ENCODE peak calls at places on chromosomes 3 and 15, in eight cellular contexts. C, L, H, O, S, Q, K and E are unnamed samples.

GRCh38 chr3:51269466-51269865 is 115.6 kb upstream of the MANF start:
- DNase-seq in Q (no peak), S (no peak), L (no peak), H (no peak), O (no peak), K (no peak), C (no peak), E (no peak)

GRCh38 chr3:195040773-195041520 is 230.0 kb downstream of the XXYLT1 start:
- DNase-seq in L (no peak), S (no peak), H (no peak), C (no peak), Q (no peak), K (no peak), O (no peak), E (no peak)

GRCh38 chr3:22759636-22760310 is 443.4 kb upstream of the UBE2E2 start:
- DNase-seq in K (no peak), Q (no peak), H (no peak), L (no peak), C (no peak), S (no peak), O (no peak), E (no peak)

GRCh38 chr3:112027839-112028238 is 6.7 kb upstream of the TMPRSS7 start:
- DNase-seq in O (no peak), L (peak), Q (no peak), K (no peak), C (no peak), H (no peak), S (no peak), E (no peak)

GRCh38 chr3:48034000-48034516 is 17.8 kb upstream of the MAP4 start:
- DNase-seq in L (no peak), O (no peak), K (no peak), S (no peak), Q (no peak), H (no peak), C (no peak), E (no peak)

GRCh38 chr3:27022096-27022761 is 347.0 kb downstream of the NEK10 start:
- DNase-seq in L (no peak), O (no peak), H (no peak), Q (no peak), K (no peak), C (no peak), S (no peak), E (no peak)

GRCh38 chr3:111594205-111594604 is 941 bp downstream of the ZBED2 start:
- DNase-seq in C (no peak), L (no peak), O (no peak), Q (no peak), H (no peak), S (no peak), K (no peak), E (no peak)

GRCh38 chr3:150755902-150756301 is 7.1 kb downstream of the SIAH2 start:
- DNase-seq in L (no peak), O (no peak), C (no peak), S (no peak), Q (no peak), K (no peak), H (no peak), E (no peak)

GRCh38 chr15:93037341-93038063 is 51.5 kb downstream of the RGMA start:
- DNase-seq in C (peak), O (no peak), L (peak), K (no peak), Q (no peak), H (no peak), S (peak), E (peak)

GRCh38 chr15:101148166-101148880 is 103.5 kb downstream of the CHSY1 start:
- DNase-seq in S (no peak), Q (no peak), K (no peak), H (no peak), L (no peak), C (no peak), O (no peak), E (no peak)

GRCh38 chr15:69735126-69735525 is 282.5 kb downstream of the RPLP1 start:
- DNase-seq in K (no peak), H (no peak), L (no peak), C (no peak), Q (no peak), S (no peak), O (no peak), E (no peak)

GRCh38 chr3:156553705-156554356 is 1.1 kb downstream of the SSR3 start:
- DNase-seq in Q (no peak), K (peak), O (no peak), H (no peak), C (no peak), L (no peak), S (no peak), E (no peak)

GRCh38 chr3:129560931-129561594 is 18.1 kb downstream of the H1-8 start:
- DNase-seq in H (peak), S (no peak), Q (peak), K (peak), L (peak), O (no peak), C (no peak), E (peak)

GRCh38 chr3:38006031-38006430 is 15.4 kb downstream of the VILL start:
- DNase-seq in O (no peak), Q (no peak), H (no peak), C (no peak), K (no peak), S (no peak), L (no peak), E (no peak)

GRCh38 chr15:31977812-31978662 is 52.3 kb upstream of the CHRNA7 start:
- DNase-seq in O (peak), K (peak), S (peak), Q (no peak), H (peak), C (peak), L (peak), E (peak)

GRCh38 chr15:82036461-82036860 is 9.4 kb downstream of the MEX3B start:
- DNase-seq in C (no peak), L (no peak), O (no peak), S (no peak), H (no peak), K (no peak), Q (no peak), E (no peak)

GRCh38 chr3:170330366-170330765 is 27.1 kb upstream of the SKIL start:
- DNase-seq in O (no peak), S (no peak), Q (no peak), K (no peak), C (no peak), L (no peak), H (no peak), E (no peak)

GRCh38 chr3:191366675-191367074 is 36.3 kb upstream of the UTS2B start:
- DNase-seq in H (no peak), C (no peak), O (no peak), Q (no peak), K (no peak), S (no peak), L (no peak), E (no peak)

GRCh38 chr3:126523745-126524428 is at the start of gene CHST13:
- DNase-seq in C (no peak), O (no peak), L (no peak), Q (no peak), S (peak), H (no peak), K (peak), E (peak)

GRCh38 chr15:33074942-33075341 is 119.6 kb downstream of the FMN1 start:
- DNase-seq in H (no peak), Q (no peak), K (no peak), S (no peak), C (no peak), O (no peak), L (no peak), E (no peak)

GRCh38 chr3:187610926-187611545 is 59.2 kb downstream of the SST start:
- DNase-seq in H (no peak), K (no peak), C (no peak), S (no peak), O (no peak), Q (no peak), L (no peak), E (no peak)

GRCh38 chr3:835096-835495 is 257.7 kb upstream of the CNTN6 start:
- DNase-seq in K (no peak), O (no peak), C (no peak), L (no peak), H (no peak), Q (no peak), S (no peak), E (no peak)

GRCh38 chr15:60804986-60805949 is 326.3 kb upstream of the ICE2 start:
- DNase-seq in Q (no peak), H (no peak), K (peak), C (no peak), L (peak), O (no peak), S (no peak), E (no peak)

GRCh38 chr15:89999676-90000174 is 1.4 kb upstream of the ZNF710 start:
- DNase-seq in H (no peak), Q (no peak), O (no peak), L (peak), K (no peak), S (no peak), C (no peak), E (peak)

GRCh38 chr15:93974804-93975481 is 256.4 kb upstream of the MCTP2 start:
- DNase-seq in S (peak), K (peak), Q (no peak), L (no peak), H (no peak), O (no peak), C (no peak), E (no peak)

GRCh38 chr15:22811640-22812039 is 25.2 kb downstream of the NIPA1 start:
- DNase-seq in Q (no peak), C (peak), O (no peak), H (no peak), S (no peak), L (no peak), K (peak), E (no peak)

GRCh38 chr3:25453521-25454410 is 25.7 kb downstream of the RARB start:
- DNase-seq in C (no peak), Q (no peak), L (no peak), S (no peak), O (no peak), H (no peak), K (no peak), E (no peak)